ENCODE peak calls at places on chromosomes 3 and 15, in five cellular contexts. One of them, this sample, is unnamed.

GRCh38 chr3:51338632-51339031 is 46.5 kb upstream of the MANF start:
- DNase-seq in epithelial cell of esophagus: no peak
- DNase-seq in foreskin fibroblast: no peak
- DNase-seq in K562: no peak
- DNase-seq in uterus: no peak
- DNase-seq in this sample: no peak

GRCh38 chr3:147945968-147946519 is 536.9 kb downstream of the ZIC1 start:
- DNase-seq in uterus: peak
- DNase-seq in K562: no peak
- DNase-seq in epithelial cell of esophagus: peak
- DNase-seq in foreskin fibroblast: peak
- DNase-seq in this sample: peak

GRCh38 chr3:71063768-71064287 is 519.7 kb downstream of the FOXP1 start:
- DNase-seq in uterus: peak
- DNase-seq in K562: peak
- DNase-seq in epithelial cell of esophagus: peak
- DNase-seq in foreskin fibroblast: peak
- DNase-seq in this sample: no peak

GRCh38 chr3:125069968-125070745 is 14.4 kb upstream of the HEG1 start:
- DNase-seq in foreskin fibroblast: no peak
- DNase-seq in uterus: no peak
- DNase-seq in K562: no peak
- DNase-seq in epithelial cell of esophagus: peak
- DNase-seq in this sample: no peak

GRCh38 chr3:194592798-194593752 is 40.1 kb downstream of the TMEM44 start:
- DNase-seq in foreskin fibroblast: peak
- DNase-seq in K562: no peak
- DNase-seq in uterus: no peak
- DNase-seq in epithelial cell of esophagus: peak
- DNase-seq in this sample: peak

GRCh38 chr3:139281096-139281495 is 62.7 kb upstream of the MRPS22 start:
- DNase-seq in K562: no peak
- DNase-seq in uterus: no peak
- DNase-seq in foreskin fibroblast: peak
- DNase-seq in epithelial cell of esophagus: peak
- DNase-seq in this sample: peak

GRCh38 chr3:127030328-127031045 is 47.6 kb downstream of the PLXNA1 start:
- DNase-seq in uterus: no peak
- DNase-seq in foreskin fibroblast: no peak
- DNase-seq in K562: no peak
- DNase-seq in epithelial cell of esophagus: no peak
- DNase-seq in this sample: no peak

GRCh38 chr3:2623463-2623862 is 486.7 kb downstream of the IL5RA start:
- DNase-seq in foreskin fibroblast: no peak
- DNase-seq in epithelial cell of esophagus: no peak
- DNase-seq in K562: no peak
- DNase-seq in uterus: no peak
- DNase-seq in this sample: no peak

GRCh38 chr3:169812124-169812843 is 386 bp upstream of the LRRIQ4 start:
- DNase-seq in uterus: peak
- DNase-seq in epithelial cell of esophagus: peak
- DNase-seq in K562: no peak
- DNase-seq in foreskin fibroblast: peak
- DNase-seq in this sample: peak

GRCh38 chr15:36428102-36428845 is 151.2 kb upstream of the CDIN1 start:
- DNase-seq in K562: peak
- DNase-seq in foreskin fibroblast: peak
- DNase-seq in epithelial cell of esophagus: peak
- DNase-seq in uterus: no peak
- DNase-seq in this sample: peak

GRCh38 chr15:54298396-54298795 is 320.2 kb downstream of the UNC13C start:
- DNase-seq in uterus: no peak
- DNase-seq in epithelial cell of esophagus: no peak
- DNase-seq in foreskin fibroblast: no peak
- DNase-seq in K562: no peak
- DNase-seq in this sample: no peak

GRCh38 chr3:3798641-3799113 is 554 bp upstream of the LRRN1 start:
- DNase-seq in foreskin fibroblast: no peak
- DNase-seq in uterus: no peak
- DNase-seq in epithelial cell of esophagus: no peak
- DNase-seq in K562: no peak
- DNase-seq in this sample: no peak

GRCh38 chr3:127997961-127998360 is 54.3 kb upstream of the SEC61A1 start:
- DNase-seq in foreskin fibroblast: no peak
- DNase-seq in epithelial cell of esophagus: peak
- DNase-seq in K562: no peak
- DNase-seq in uterus: no peak
- DNase-seq in this sample: no peak

GRCh38 chr15:36550650-36551049 is 28.8 kb upstream of the CDIN1 start:
- DNase-seq in foreskin fibroblast: no peak
- DNase-seq in uterus: no peak
- DNase-seq in K562: no peak
- DNase-seq in epithelial cell of esophagus: peak
- DNase-seq in this sample: no peak

GRCh38 chr15:57761562-57761961 is 55.0 kb downstream of the POLR2M start:
- DNase-seq in foreskin fibroblast: peak
- DNase-seq in uterus: no peak
- DNase-seq in epithelial cell of esophagus: no peak
- DNase-seq in K562: no peak
- DNase-seq in this sample: peak

GRCh38 chr3:30702521-30703404 is 96.4 kb downstream of the TGFBR2 start:
- DNase-seq in K562: no peak
- DNase-seq in uterus: no peak
- DNase-seq in epithelial cell of esophagus: no peak
- DNase-seq in foreskin fibroblast: no peak
- DNase-seq in this sample: no peak

GRCh38 chr3:145650170-145650569 is 510.8 kb downstream of the PLOD2 start:
- DNase-seq in epithelial cell of esophagus: no peak
- DNase-seq in K562: no peak
- DNase-seq in foreskin fibroblast: no peak
- DNase-seq in uterus: no peak
- DNase-seq in this sample: no peak

GRCh38 chr15:29698030-29698701 is 124.1 kb downstream of the TJP1 start:
- DNase-seq in uterus: no peak
- DNase-seq in epithelial cell of esophagus: peak
- DNase-seq in foreskin fibroblast: peak
- DNase-seq in K562: no peak
- DNase-seq in this sample: peak

GRCh38 chr3:12992629-12993021 is 80.6 kb downstream of the IQSEC1 start:
- DNase-seq in uterus: no peak
- DNase-seq in epithelial cell of esophagus: no peak
- DNase-seq in K562: no peak
- DNase-seq in foreskin fibroblast: no peak
- DNase-seq in this sample: no peak

GRCh38 chr3:50226888-50227389 is 9.1 kb upstream of the GNAI2 start:
- DNase-seq in foreskin fibroblast: peak
- DNase-seq in K562: peak
- DNase-seq in epithelial cell of esophagus: peak
- DNase-seq in uterus: no peak
- DNase-seq in this sample: no peak

GRCh38 chr3:23834082-23834870 is 28.5 kb downstream of the UBE2E1 start:
- DNase-seq in uterus: no peak
- DNase-seq in foreskin fibroblast: no peak
- DNase-seq in epithelial cell of esophagus: peak
- DNase-seq in K562: no peak
- DNase-seq in this sample: no peak

GRCh38 chr15:101023501-101024110 is 104.4 kb downstream of the LRRK1 start:
- DNase-seq in epithelial cell of esophagus: no peak
- DNase-seq in K562: no peak
- DNase-seq in foreskin fibroblast: peak
- DNase-seq in uterus: peak
- DNase-seq in this sample: no peak

GRCh38 chr15:89416339-89417183 is 79.8 kb downstream of the RHCG start:
- DNase-seq in foreskin fibroblast: peak
- DNase-seq in uterus: no peak
- DNase-seq in epithelial cell of esophagus: peak
- DNase-seq in K562: peak
- DNase-seq in this sample: no peak

GRCh38 chr15:49215768-49216739 is 46.0 kb downstream of the GALK2 start:
- DNase-seq in K562: no peak
- DNase-seq in epithelial cell of esophagus: peak
- DNase-seq in uterus: no peak
- DNase-seq in foreskin fibroblast: no peak
- DNase-seq in this sample: no peak

GRCh38 chr15:64247535-64247905 is 84.7 kb upstream of the PPIB start:
- DNase-seq in epithelial cell of esophagus: no peak
- DNase-seq in foreskin fibroblast: no peak
- DNase-seq in uterus: no peak
- DNase-seq in K562: no peak
- DNase-seq in this sample: no peak

GRCh38 chr15:60228096-60228495 is 169.7 kb downstream of the ANXA2 start:
- DNase-seq in epithelial cell of esophagus: no peak
- DNase-seq in foreskin fibroblast: no peak
- DNase-seq in uterus: no peak
- DNase-seq in K562: no peak
- DNase-seq in this sample: no peak

GRCh38 chr3:111787556-111788463 is 71.3 kb upstream of the PHLDB2 start:
- DNase-seq in uterus: no peak
- DNase-seq in epithelial cell of esophagus: no peak
- DNase-seq in foreskin fibroblast: no peak
- DNase-seq in K562: no peak
- DNase-seq in this sample: no peak

GRCh38 chr3:141875893-141876380 is 506 bp upstream of the ATP1B3 start:
- DNase-seq in K562: peak
- DNase-seq in epithelial cell of esophagus: peak
- DNase-seq in foreskin fibroblast: no peak
- DNase-seq in uterus: peak
- DNase-seq in this sample: no peak

GRCh38 chr3:87898971-87899370 is 159.8 kb downstream of the CGGBP1 start:
- DNase-seq in K562: no peak
- DNase-seq in uterus: no peak
- DNase-seq in epithelial cell of esophagus: no peak
- DNase-seq in foreskin fibroblast: no peak
- DNase-seq in this sample: no peak

GRCh38 chr3:87895983-87896382 is 162.8 kb downstream of the CGGBP1 start:
- DNase-seq in foreskin fibroblast: no peak
- DNase-seq in uterus: no peak
- DNase-seq in K562: no peak
- DNase-seq in epithelial cell of esophagus: no peak
- DNase-seq in this sample: no peak

GRCh38 chr3:87901141-87901540 is 157.7 kb downstream of the CGGBP1 start:
- DNase-seq in K562: no peak
- DNase-seq in epithelial cell of esophagus: no peak
- DNase-seq in foreskin fibroblast: no peak
- DNase-seq in uterus: no peak
- DNase-seq in this sample: no peak

DNA sequence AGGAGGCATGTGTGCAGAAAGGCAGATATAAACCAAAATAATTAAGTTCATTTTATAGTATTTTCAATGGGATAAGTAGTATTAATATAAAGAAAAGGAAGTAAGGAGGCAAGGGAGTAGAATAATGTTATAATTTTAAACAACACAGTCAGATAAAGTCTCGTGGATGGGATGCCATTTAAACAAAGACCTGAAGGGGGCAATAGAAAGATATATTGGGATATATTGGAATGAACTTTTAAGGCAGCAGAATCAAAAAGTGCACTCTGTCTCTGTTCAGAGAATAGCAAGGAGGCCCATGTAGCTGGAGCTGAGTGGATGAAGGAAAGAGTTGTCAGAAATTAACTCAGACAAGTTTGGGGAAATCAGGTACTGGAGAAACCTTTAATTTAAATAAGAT is 158.7 kb downstream of the CGGBP1 start:
- DNase-seq in K562: no peak
- DNase-seq in epithelial cell of esophagus: no peak
- DNase-seq in foreskin fibroblast: no peak
- DNase-seq in uterus: no peak
- DNase-seq in this sample: no peak
- TF ChIP-seq CTCF in K562: no peak
- TF ChIP-seq CTCF in epithelial cell of esophagus: peak
- TF ChIP-seq CTCF in foreskin fibroblast: no peak
- TF ChIP-seq CTCF in uterus: no peak
- TF ChIP-seq CTCF in this sample: no peak

DNA sequence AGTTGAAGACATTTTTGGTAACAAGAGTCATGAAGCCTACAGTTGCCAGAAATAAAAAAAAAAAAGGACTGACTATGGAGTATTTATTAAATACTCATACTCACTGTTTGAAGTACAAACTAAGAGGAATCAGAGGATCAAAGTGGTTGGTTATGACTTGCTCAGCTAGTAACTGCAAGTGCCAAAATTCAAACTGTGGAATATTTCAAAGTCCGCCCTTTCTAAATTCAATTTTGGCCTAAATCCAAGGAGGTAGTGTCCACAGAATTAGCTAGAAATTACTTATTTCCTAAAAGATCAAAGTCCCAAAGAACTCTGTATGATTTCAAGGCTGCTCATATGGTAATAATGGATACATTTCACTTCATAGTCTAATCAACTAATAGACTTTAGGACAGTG is 274.5 kb downstream of the ZBTB20 start:
- DNase-seq in epithelial cell of esophagus: no peak
- DNase-seq in foreskin fibroblast: no peak
- DNase-seq in uterus: no peak
- DNase-seq in K562: no peak
- DNase-seq in this sample: no peak
- H3K4me3 ChIP-seq in epithelial cell of esophagus: no peak
- H3K4me3 ChIP-seq in foreskin fibroblast: no peak
- H3K4me3 ChIP-seq in uterus: no peak
- H3K4me3 ChIP-seq in K562: no peak
- H3K4me3 ChIP-seq in this sample: no peak

GRCh38 chr15:70508561-70509281 is 254.6 kb downstream of the UACA start:
- DNase-seq in uterus: no peak
- DNase-seq in foreskin fibroblast: peak
- DNase-seq in K562: no peak
- DNase-seq in epithelial cell of esophagus: peak
- DNase-seq in this sample: peak
- TF ChIP-seq CTCF in uterus: no peak
- TF ChIP-seq CTCF in foreskin fibroblast: peak
- TF ChIP-seq CTCF in K562: no peak
- TF ChIP-seq CTCF in epithelial cell of esophagus: no peak
- TF ChIP-seq CTCF in this sample: peak

DNA sequence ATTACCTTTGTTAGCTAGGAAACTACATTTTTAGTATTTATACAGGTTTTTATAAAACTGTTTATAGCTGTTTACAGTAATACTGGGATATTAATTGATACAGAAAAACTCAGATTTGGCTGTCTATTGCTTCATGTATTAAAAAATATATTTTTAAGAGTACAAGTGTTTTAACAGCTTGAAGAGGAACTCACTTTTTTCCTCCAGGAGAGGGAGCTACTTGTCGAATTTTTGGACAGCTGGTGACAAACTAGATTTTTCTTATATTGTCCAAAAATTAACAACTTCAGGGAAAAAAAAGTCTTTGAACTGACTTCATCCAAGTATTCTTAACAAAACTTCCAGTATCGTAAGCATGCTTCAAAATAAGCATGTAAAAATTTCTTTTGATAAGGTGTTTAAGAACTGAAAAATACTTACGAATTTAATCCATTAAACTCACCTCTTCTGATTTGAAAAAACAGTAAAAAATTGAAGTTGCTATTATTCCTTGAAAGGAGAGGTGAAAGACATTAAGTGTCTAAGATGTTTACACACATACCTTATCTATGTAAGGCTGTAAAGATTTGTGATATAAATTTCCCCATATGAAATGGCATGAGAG is 4.0 kb downstream of the DIPK2A start:
- DNase-seq in foreskin fibroblast: peak
- DNase-seq in K562: peak
- DNase-seq in uterus: no peak
- DNase-seq in epithelial cell of esophagus: peak
- DNase-seq in this sample: no peak
- H3K4me3 ChIP-seq in foreskin fibroblast: peak
- H3K4me3 ChIP-seq in K562: peak
- H3K4me3 ChIP-seq in uterus: no peak
- H3K4me3 ChIP-seq in epithelial cell of esophagus: peak
- H3K4me3 ChIP-seq in this sample: no peak

This sample was measured in AG09309.